ENCODE peak calls at places on chromosome 1, in six cellular contexts. D is left ventricle myocardium inferior, C is cardiac muscle cell, H is sigmoid colon, Q is mesenchymal stem cell, Y is thoracic aorta. P is an unnamed sample. For H3K4me1, the result is how much of the 10 kb centered on the place peaks cover.

GRCh38 chr1:59032221-59032620 is 248.4 kb upstream of the JUN start:
- DNase-seq in Y (no peak), Q (no peak), C (no peak), D (no peak), H (no peak), P (no peak)

GRCh38 chr1:147599362-147600118 is 58.2 kb downstream of the BCL9 start:
- DNase-seq in H (peak), Q (peak), Y (peak), D (peak), C (peak), P (peak)

GRCh38 chr1:42323551-42323950 is 11.5 kb downstream of the FOXJ3 start:
- DNase-seq in C (no peak), D (no peak), Y (no peak), Q (no peak), H (no peak), P (no peak)

GRCh38 chr1:53526451-53527101 is 67.4 kb downstream of the DMRTB1 start:
- DNase-seq in H (peak), C (no peak), Y (no peak), Q (peak), D (peak), P (no peak)

GRCh38 chr1:205662135-205662725 is 18.1 kb downstream of the SLC45A3 start:
- DNase-seq in C (no peak), Q (no peak), H (no peak), D (no peak), Y (no peak), P (no peak)

GRCh38 chr1:56435434-56436337 is 143.7 kb downstream of the PLPP3 start:
- DNase-seq in C (peak), H (no peak), D (no peak), Y (no peak), Q (no peak), P (no peak)

GRCh38 chr1:160672789-160673695 is 26.2 kb upstream of the SLAMF1 start:
- DNase-seq in C (no peak), H (no peak), Q (no peak), Y (no peak), D (no peak), P (no peak)

GRCh38 chr1:86616871-86617270 is 70.0 kb downstream of the CLCA4 start:
- DNase-seq in H (no peak), D (no peak), Y (no peak), C (no peak), Q (no peak), P (no peak)

GRCh38 chr1:76035053-76035452 is 39.5 kb upstream of the ST6GALNAC3 start:
- DNase-seq in Q (no peak), D (no peak), H (no peak), C (no peak), Y (no peak), P (no peak)

GRCh38 chr1:87926131-87926828 is 597.6 kb downstream of the LMO4 start:
- DNase-seq in D (no peak), C (no peak), Y (no peak), Q (no peak), H (no peak), P (no peak)

GRCh38 chr1:87928623-87929022 is 599.9 kb downstream of the LMO4 start:
- DNase-seq in D (no peak), Y (no peak), H (no peak), Q (no peak), C (no peak), P (no peak)

GRCh38 chr1:87922885-87923284 is 594.2 kb downstream of the LMO4 start:
- DNase-seq in Y (no peak), Q (no peak), H (no peak), D (no peak), C (no peak), P (no peak)

GRCh38 chr1:87933171-87933570 is 604.5 kb downstream of the LMO4 start:
- DNase-seq in D (no peak), C (no peak), H (no peak), Y (no peak), Q (no peak), P (no peak)

GRCh38 chr1:87927391-87928073 is 598.9 kb downstream of the LMO4 start:
- DNase-seq in C (no peak), Y (no peak), H (no peak), D (no peak), Q (no peak), P (no peak)
- H3K4me3 ChIP-seq in C (no peak), Y (no peak), H (no peak), D (no peak), Q (no peak), P (no peak)

GRCh38 chr1:227745568-227745967 is 10.3 kb downstream of the SNAP47 start:
- DNase-seq in H (no peak), Q (no peak), C (no peak), D (no peak), Y (no peak), P (no peak)
- H3K4me1 ChIP-seq in H (under half), Q (under half), C (under half), D (half or more), Y (under half), P (under half)

GRCh38 chr1:229883504-229884200 is 183.4 kb upstream of the GALNT2 start:
- DNase-seq in Y (no peak), D (no peak), H (no peak), C (no peak), Q (no peak), P (no peak)

GRCh38 chr1:229880271-229881170 is 186.5 kb upstream of the GALNT2 start:
- DNase-seq in H (no peak), D (no peak), Q (no peak), Y (no peak), C (no peak), P (no peak)

GRCh38 chr1:229879746-229880145 is 187.3 kb upstream of the GALNT2 start:
- DNase-seq in D (no peak), Q (no peak), Y (no peak), H (no peak), C (no peak), P (no peak)

GRCh38 chr1:229884765-229885164 is 182.3 kb upstream of the GALNT2 start:
- DNase-seq in H (no peak), Q (no peak), Y (no peak), C (peak), D (no peak), P (no peak)

DNA sequence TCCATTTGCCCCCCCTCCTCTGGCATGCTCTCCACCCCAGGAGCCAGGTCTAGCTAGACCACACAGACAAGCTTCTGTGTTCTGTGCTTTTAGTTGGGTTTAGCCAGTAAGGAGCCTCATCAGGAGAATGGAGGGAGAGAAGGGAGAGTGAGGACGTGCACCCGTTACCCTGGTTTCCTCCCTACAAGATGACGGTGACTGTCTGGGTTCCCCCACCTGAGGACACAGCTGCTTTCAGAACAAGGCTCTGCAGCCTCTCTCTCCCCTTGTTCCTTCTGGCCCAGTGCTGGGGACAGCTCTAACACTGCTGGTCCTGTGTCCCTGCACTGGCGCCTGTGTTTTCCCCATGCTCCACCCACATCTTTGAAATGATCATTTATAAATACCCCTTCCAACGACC is 184.4 kb upstream of the GALNT2 start:
- DNase-seq in D (no peak), Y (no peak), C (no peak), Q (no peak), H (no peak), P (no peak)
- H3K27ac ChIP-seq in D (no peak), Y (no peak), C (no peak), Q (no peak), H (no peak), P (no peak)

DNA sequence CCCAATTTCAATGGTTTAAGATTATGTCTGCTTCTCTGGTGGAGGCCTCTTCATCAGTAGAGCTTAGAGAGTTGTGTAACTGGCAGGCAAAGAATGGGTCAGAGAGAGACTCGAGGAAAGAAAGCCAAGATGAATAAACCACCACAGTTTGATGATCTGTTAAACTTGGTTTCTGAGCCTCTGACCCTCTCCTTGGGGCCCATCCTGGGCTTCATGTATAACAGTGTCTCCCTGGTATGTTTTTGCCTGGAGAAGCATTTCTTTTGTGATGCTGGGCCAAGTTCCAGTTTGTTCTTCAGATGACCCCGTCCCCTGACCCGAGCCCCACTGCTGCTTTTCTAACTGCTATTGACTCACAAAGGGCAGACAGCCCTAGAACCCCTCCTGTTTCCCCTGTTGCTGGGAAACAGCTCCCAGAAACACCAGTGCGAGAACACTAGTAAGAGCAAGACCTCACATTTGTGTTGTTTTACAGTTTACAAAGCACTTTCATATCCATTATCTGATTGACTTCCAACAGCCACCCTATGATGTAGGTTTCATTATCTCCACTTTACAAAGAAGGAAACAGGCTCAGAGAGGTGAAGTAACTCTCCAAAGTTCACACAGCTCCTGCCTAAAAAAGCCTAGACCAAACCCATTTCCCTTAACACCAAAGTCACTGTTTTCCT is 9.0 kb downstream of the CD2 start:
- DNase-seq in H (no peak), C (no peak), Q (peak), D (no peak), Y (no peak), P (no peak)
- H3K4me3 ChIP-seq in H (no peak), C (no peak), Q (no peak), D (no peak), Y (no peak), P (no peak)

DNA sequence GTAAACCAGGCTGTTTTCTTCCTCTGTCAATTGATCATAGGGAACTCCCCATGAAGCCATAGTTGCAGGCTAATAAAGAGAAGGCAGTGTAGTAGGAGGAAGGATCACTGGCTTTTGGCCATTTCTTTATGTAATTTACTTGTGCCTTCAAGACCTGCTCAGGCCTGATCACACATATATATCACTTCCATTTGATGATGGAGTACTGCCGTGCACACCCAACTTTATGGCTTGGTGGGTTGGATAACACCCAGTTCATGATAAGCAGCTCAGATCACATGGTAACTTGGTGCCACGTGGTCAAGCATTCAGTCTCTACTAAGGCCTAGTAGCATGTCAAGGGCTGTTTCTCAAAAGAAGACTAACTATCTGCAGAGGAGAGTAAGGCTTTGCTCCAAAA is 4.1 kb downstream of the MROH9 start:
- DNase-seq in C (no peak), D (no peak), Y (no peak), Q (no peak), H (no peak), P (no peak)
- H3K4me1 ChIP-seq in C (under half), D (under half), Y (under half), Q (under half), H (under half), P (under half)